ENCODE peak calls at places on chromosomes 6 and 20, in seven cellular contexts. J is LHCN-M2, K is H1, L is GM03348, P is fibroblast of lung, G is left cardiac atrium, V is fibroblast of mammary gland. B is an unnamed sample.

GRCh38 chr20:50136822-50137599 is 16.5 kb downstream of the PEDS1 start:
- DNase-seq in J (peak), K (no peak), L (no peak), P (peak), G (no peak), V (peak), B (no peak)

GRCh38 chr6:24991748-24992467 is 56.1 kb upstream of the RIPOR2 start:
- DNase-seq in J (peak), K (no peak), L (peak), P (no peak), G (no peak), V (peak), B (no peak)

GRCh38 chr6:24667378-24667803 is 514 bp downstream of the ACOT13 start:
- DNase-seq in J (no peak), K (no peak), L (peak), P (peak), G (no peak), V (peak), B (no peak)

GRCh38 chr6:129120856-129121255 is 237.9 kb downstream of the LAMA2 start:
- DNase-seq in J (peak), K (no peak), L (no peak), P (peak), G (no peak), V (peak), B (no peak)

GRCh38 chr6:133326584-133326983 is 85.4 kb downstream of the EYA4 start:
- DNase-seq in J (no peak), K (no peak), L (no peak), P (peak), G (no peak), V (no peak), B (no peak)

GRCh38 chr6:37481793-37482192 is 17.9 kb downstream of the CCDC167 start:
- DNase-seq in J (no peak), K (no peak), L (no peak), P (no peak), G (no peak), V (no peak), B (no peak)

GRCh38 chr20:21387528-21387927 is 9.8 kb downstream of the NKX2-4 start:
- DNase-seq in J (no peak), K (no peak), L (no peak), P (peak), G (no peak), V (no peak), B (no peak)

GRCh38 chr6:63899550-63899949 is 263.9 kb downstream of the PHF3 start:
- DNase-seq in J (peak), K (no peak), L (peak), P (peak), G (no peak), V (peak), B (no peak)

GRCh38 chr20:56875052-56875663 is 246.1 kb downstream of the TFAP2C start:
- DNase-seq in J (peak), K (no peak), L (peak), P (peak), G (no peak), V (peak), B (peak)

GRCh38 chr20:23244916-23245552 is 105.6 kb upstream of the NXT1 start:
- DNase-seq in J (no peak), K (peak), L (no peak), P (no peak), G (no peak), V (no peak), B (no peak)

GRCh38 chr20:4245542-4245941 is 230.2 kb upstream of the RNF24 start:
- DNase-seq in J (no peak), K (no peak), L (no peak), P (no peak), G (no peak), V (no peak), B (no peak)

GRCh38 chr6:6515691-6516607 is 72.6 kb upstream of the LY86 start:
- DNase-seq in J (no peak), K (no peak), L (no peak), P (no peak), G (no peak), V (no peak), B (no peak)

GRCh38 chr6:113414511-113414910 is 442.6 kb upstream of the MARCKS start:
- DNase-seq in J (peak), K (no peak), L (peak), P (peak), G (peak), V (peak), B (peak)

GRCh38 chr6:140485740-140486467 is 1111.5 kb upstream of the CITED2 start:
- DNase-seq in J (peak), K (no peak), L (peak), P (peak), G (peak), V (peak), B (peak)

GRCh38 chr6:78909391-78909790 is 42.0 kb downstream of the IRAK1BP1 start:
- DNase-seq in J (peak), K (no peak), L (peak), P (peak), G (no peak), V (peak), B (peak)

GRCh38 chr20:23049201-23049932 is at the start of gene THBD:
- DNase-seq in J (peak), K (peak), L (peak), P (peak), G (peak), V (peak), B (no peak)

GRCh38 chr20:15555913-15556312 is 1017.3 kb downstream of the KIF16B start:
- DNase-seq in J (no peak), K (no peak), L (no peak), P (no peak), G (no peak), V (no peak), B (no peak)

GRCh38 chr20:38304845-38305447 is 990 bp downstream of the BPI start:
- DNase-seq in J (peak), K (peak), L (peak), P (no peak), G (peak), V (peak), B (no peak)

GRCh38 chr6:1840491-1841121 is 230.9 kb downstream of the FOXC1 start:
- DNase-seq in J (no peak), K (no peak), L (no peak), P (no peak), G (no peak), V (peak), B (no peak)

GRCh38 chr20:56788041-56788670 is 159.1 kb downstream of the TFAP2C start:
- DNase-seq in J (peak), K (no peak), L (peak), P (peak), G (no peak), V (peak), B (peak)

GRCh38 chr20:38343107-38343797 is 3.0 kb upstream of the LBP start:
- DNase-seq in J (no peak), K (no peak), L (peak), P (no peak), G (no peak), V (peak), B (no peak)

GRCh38 chr20:32449890-32450401 is 91.8 kb downstream of the ASXL1 start:
- DNase-seq in J (no peak), K (no peak), L (no peak), P (no peak), G (no peak), V (no peak), B (no peak)

GRCh38 chr20:8216375-8217200 is 84.5 kb downstream of the PLCB1 start:
- DNase-seq in J (no peak), K (no peak), L (no peak), P (no peak), G (no peak), V (no peak), B (no peak)

GRCh38 chr6:15132854-15133670 is 112.8 kb upstream of the JARID2 start:
- DNase-seq in J (peak), K (no peak), L (peak), P (peak), G (no peak), V (peak), B (no peak)

GRCh38 chr20:34215711-34216381 is 25.4 kb upstream of the ASIP start:
- DNase-seq in J (peak), K (peak), L (peak), P (peak), G (peak), V (peak), B (no peak)

GRCh38 chr6:63537126-63537958 is 34.9 kb upstream of the LOC128125822 start:
- DNase-seq in J (no peak), K (no peak), L (no peak), P (no peak), G (no peak), V (peak), B (no peak)

GRCh38 chr6:151436300-151436699 is 15.6 kb downstream of the RMND1 start:
- DNase-seq in J (no peak), K (no peak), L (no peak), P (no peak), G (no peak), V (peak), B (no peak)

GRCh38 chr6:41039060-41039998 is at the start of gene UNC5CL:
- DNase-seq in J (no peak), K (peak), L (peak), P (no peak), G (no peak), V (peak), B (no peak)

GRCh38 chr6:26554669-26555504 is 16.7 kb downstream of the HMGN4 start:
- DNase-seq in J (peak), K (peak), L (no peak), P (peak), G (peak), V (peak), B (no peak)

B was measured in fibroblast of the conjunctiva.